ENCODE peak calls at places on chromosomes 7 and 10, in eight cellular contexts. B is HCT116, H is HL-60, O is transverse colon, D is spleen, C is Panc1, Y is GM12891, A is upper lobe of left lung. R is an unnamed sample.
A peak's percentile ranks its signal among the peaks of the same experiment; 100 is the strongest.

GRCh38 chr10:91012502-91012901 is 91.6 kb upstream of the ANKRD1 start:
- DNase-seq in O (no peak), H (no peak), Y (no peak), D (no peak), A (no peak), C (no peak), B (no peak), R (no peak)

GRCh38 chr10:8815969-8816368 is 761.5 kb downstream of the GATA3 start:
- DNase-seq in H (no peak), Y (no peak), C (no peak), O (no peak), A (no peak), D (no peak), B (no peak), R (no peak)

GRCh38 chr7:41104621-41105020 is 598.3 kb downstream of the INHBA start:
- DNase-seq in B (no peak), Y (no peak), O (no peak), D (no peak), A (no peak), C (no peak), H (no peak), R (no peak)

GRCh38 chr7:22647451-22648257 is 79.3 kb upstream of the IL6 start:
- DNase-seq in H (no peak), B (no peak), O (no peak), Y (no peak), C (no peak), D (no peak), A (no peak), R (no peak)

GRCh38 chr10:79555910-79556309 is 4.3 kb downstream of the SFTPA2 start:
- DNase-seq in D (no peak), O (no peak), B (no peak), H (no peak), C (no peak), Y (no peak), A (no peak), R (no peak)

GRCh38 chr10:114388275-114388674 is 16.0 kb downstream of the AFAP1L2 start:
- DNase-seq in C (no peak), D (no peak), A (no peak), B (no peak), O (no peak), H (no peak), Y (peak; percentile 43), R (no peak)

GRCh38 chr10:125133706-125134482 is 26.5 kb downstream of the CTBP2 start:
- DNase-seq in B (no peak), Y (no peak), D (peak; percentile 77), C (no peak), O (no peak), A (no peak), H (no peak), R (no peak)

GRCh38 chr7:20343211-20343610 is 12.5 kb downstream of the ITGB8 start:
- DNase-seq in B (no peak), A (no peak), Y (no peak), C (no peak), O (no peak), H (no peak), D (no peak), R (peak; percentile 56)

GRCh38 chr10:25017247-25017590 is 807 bp downstream of the THNSL1 start:
- DNase-seq in D (no peak), H (no peak), Y (peak; percentile 4), B (no peak), O (peak; percentile 24), A (no peak), C (no peak), R (peak; percentile 33)

GRCh38 chr10:128064615-128065580 is 61.3 kb downstream of the MKI67 start:
- DNase-seq in H (peak; percentile 91), O (peak; percentile 63), Y (no peak), C (no peak), A (peak; percentile 89), B (no peak), D (peak; percentile 93), R (no peak)

GRCh38 chr10:108899686-108900085 is 1023.6 kb downstream of the XPNPEP1 start:
- DNase-seq in O (no peak), B (no peak), H (no peak), C (no peak), A (no peak), Y (no peak), D (no peak), R (peak; percentile 39)

GRCh38 chr7:54477083-54477482 is 65.1 kb upstream of the VSTM2A start:
- DNase-seq in H (no peak), O (no peak), Y (no peak), C (no peak), B (no peak), D (no peak), A (no peak), R (peak; percentile 3)

GRCh38 chr7:131103997-131104396 is 223.7 kb upstream of the MKLN1 start:
- DNase-seq in O (no peak), Y (no peak), B (no peak), A (no peak), D (no peak), H (peak; percentile 47), C (no peak), R (no peak)

GRCh38 chr7:24283559-24283899 is 461 bp upstream of the NPY start:
- DNase-seq in D (no peak), C (no peak), B (no peak), H (no peak), A (peak; percentile 33), O (no peak), Y (no peak), R (peak; percentile 61)

GRCh38 chr7:82362129-82362528 is 81.4 kb downstream of the CACNA2D1 start:
- DNase-seq in O (no peak), H (no peak), C (no peak), B (no peak), Y (no peak), D (no peak), A (no peak), R (peak; percentile 25)

GRCh38 chr7:130149575-130150139 is 55.5 kb downstream of the TMEM209 start:
- DNase-seq in O (peak; percentile 63), H (no peak), Y (no peak), B (no peak), C (no peak), D (peak; percentile 80), A (peak; percentile 74), R (no peak)

GRCh38 chr7:35485436-35485835 is 209.5 kb downstream of the HERPUD2 start:
- DNase-seq in O (no peak), H (no peak), A (no peak), D (no peak), B (no peak), C (no peak), Y (no peak), R (no peak)

GRCh38 chr7:120987280-120987679 is 1.2 kb upstream of the CPED1 start:
- DNase-seq in D (no peak), Y (no peak), B (no peak), A (no peak), C (no peak), H (no peak), O (no peak), R (no peak)

DNA sequence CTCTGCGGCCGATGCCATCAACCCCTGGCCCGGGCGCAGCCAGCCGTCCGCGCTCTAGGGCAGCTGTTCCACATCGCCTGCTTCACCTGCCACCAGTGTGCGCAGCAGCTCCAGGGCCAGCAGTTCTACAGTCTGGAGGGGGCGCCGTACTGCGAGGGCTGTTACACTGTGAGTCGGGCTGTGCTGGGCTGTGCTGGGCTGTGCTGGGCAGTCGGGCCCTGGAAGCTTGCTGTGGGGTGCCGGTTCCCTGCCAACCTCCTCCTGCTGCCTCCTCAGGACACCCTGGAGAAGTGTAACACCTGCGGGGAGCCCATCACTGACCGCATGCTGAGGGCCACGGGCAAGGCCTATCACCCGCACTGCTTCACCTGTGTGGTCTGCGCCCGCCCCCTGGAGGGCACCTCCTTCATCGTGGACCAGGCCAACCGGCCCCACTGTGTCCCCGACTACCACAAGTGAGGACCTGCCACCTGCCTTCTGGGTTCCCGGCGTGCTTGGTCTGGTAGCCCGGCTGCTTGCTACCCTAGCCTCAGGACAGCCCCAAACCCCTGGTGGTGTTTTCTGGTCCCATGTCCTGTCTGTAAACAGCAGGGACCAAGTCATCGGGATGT is 7.5 kb downstream of the ZYX start:
- DNase-seq in A (peak; percentile 79), D (no peak), O (no peak), B (no peak), Y (no peak), C (no peak), H (no peak), R (peak; percentile 50)
- TF ChIP-seq POLR2AphosphoS5 in A (no peak), D (peak; percentile 6), O (no peak), B (no peak), Y (no peak), C (no peak), H (no peak), R (no peak)

GRCh38 chr10:95711492-95711891 is 17.8 kb upstream of the TCTN3 start:
- DNase-seq in D (no peak), C (no peak), H (no peak), O (no peak), B (no peak), A (no peak), Y (no peak), R (no peak)

GRCh38 chr10:95706573-95706972 is 12.8 kb upstream of the TCTN3 start:
- DNase-seq in C (no peak), B (no peak), D (no peak), H (no peak), A (peak; percentile 13), O (no peak), Y (no peak), R (no peak)

DNA sequence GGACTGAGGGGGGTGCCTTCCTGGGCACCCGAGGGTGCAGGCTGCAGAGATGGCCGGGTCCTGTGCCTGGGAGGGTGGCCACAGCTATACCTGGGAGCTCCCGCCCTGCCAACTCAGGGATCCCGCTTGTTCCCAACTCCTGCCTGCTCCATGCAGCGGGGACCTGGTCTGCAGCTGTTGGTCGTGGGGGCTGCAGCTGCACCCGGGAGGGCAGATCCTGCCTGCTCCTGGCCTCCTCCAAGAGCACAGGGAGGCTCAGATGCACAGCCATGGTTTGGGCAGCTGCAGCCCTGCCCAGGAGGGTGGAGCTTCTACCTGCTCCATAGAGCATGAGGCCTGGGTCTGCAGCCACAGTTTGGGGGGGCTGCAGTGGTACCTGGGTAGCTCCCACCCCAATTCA is 13.3 kb upstream of the TCTN3 start:
- DNase-seq in A (peak; percentile 52), O (no peak), C (no peak), H (no peak), D (no peak), Y (no peak), B (no peak), R (no peak)
- TF ChIP-seq POLR2AphosphoS5 in A (no peak), O (no peak), C (no peak), H (no peak), D (no peak), Y (no peak), B (no peak), R (no peak)

DNA sequence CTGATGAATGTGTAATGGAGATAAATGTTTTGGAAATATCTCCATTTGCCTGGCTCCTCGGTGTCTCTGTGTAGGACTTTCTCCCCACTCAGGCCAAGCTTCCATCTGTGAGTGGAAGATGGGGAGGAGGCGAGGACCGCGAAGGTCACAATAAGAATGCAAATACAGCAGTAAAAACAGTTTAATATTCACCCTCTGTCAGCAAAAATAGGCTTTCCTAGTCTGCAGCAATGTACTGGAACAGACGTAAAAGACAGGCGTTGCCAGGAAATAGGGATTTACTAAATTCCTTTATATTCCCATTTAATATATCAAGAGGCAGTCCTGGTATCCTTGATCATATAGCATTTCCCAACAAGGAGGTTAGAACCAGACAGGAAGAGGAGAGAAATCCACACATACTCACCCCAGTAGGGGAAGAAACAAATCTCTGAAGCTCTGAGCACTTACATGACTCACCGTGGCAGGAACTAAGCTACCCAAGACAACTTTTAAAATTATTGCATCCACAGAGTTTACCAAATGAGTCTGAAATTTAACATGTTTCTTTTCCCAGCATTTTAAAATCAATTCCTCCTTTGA is 1054.9 kb upstream of the C7orf33 start:
- DNase-seq in Y (no peak), D (no peak), B (no peak), C (no peak), A (no peak), H (no peak), O (no peak), R (no peak)
- TF ChIP-seq POLR2AphosphoS5 in Y (no peak), D (no peak), B (no peak), C (no peak), A (no peak), H (no peak), O (no peak), R (no peak)

GRCh38 chr10:98173258-98173657 is 38.8 kb downstream of the R3HCC1L start:
- DNase-seq in A (no peak), H (no peak), B (no peak), Y (no peak), O (no peak), D (no peak), C (no peak), R (peak; percentile 78)
- TF ChIP-seq POLR2AphosphoS5 in A (no peak), H (no peak), B (no peak), Y (no peak), O (no peak), D (no peak), C (no peak), R (no peak)